ENCODE peak calls at places on chromosomes 6 and 20, in nine cellular contexts. P, I, F, Y, C, Q, G, B and H are unnamed samples.

GRCh38 chr20:58141971-58142842 is 86.2 kb downstream of the ANKRD60 start:
- DNase-seq in P (no peak), I (no peak), F (no peak), Y (no peak), C (no peak), Q (no peak), G (no peak), B (no peak), H (no peak)

GRCh38 chr6:108798672-108799355 is 49.4 kb upstream of the ARMC2 start:
- DNase-seq in P (peak), I (peak), F (no peak), Y (no peak), C (no peak), Q (peak), G (no peak), B (no peak), H (peak)

GRCh38 chr6:159117031-159117430 is 52.2 kb upstream of the FNDC1 start:
- DNase-seq in P (no peak), I (no peak), F (peak), Y (peak), C (no peak), Q (no peak), G (no peak), B (no peak), H (peak)

GRCh38 chr20:51930775-51931174 is 128.5 kb upstream of the SALL4 start:
- DNase-seq in P (no peak), I (peak), F (no peak), Y (peak), C (peak), Q (no peak), G (no peak), B (peak), H (no peak)

GRCh38 chr6:41535766-41536165 is 10.4 kb upstream of the FOXP4 start:
- DNase-seq in P (no peak), I (no peak), F (no peak), Y (no peak), C (no peak), Q (no peak), G (no peak), B (no peak), H (no peak)

GRCh38 chr6:157768304-157768703 is 54.7 kb upstream of the SNX9 start:
- DNase-seq in P (no peak), I (no peak), F (no peak), Y (no peak), C (no peak), Q (no peak), G (no peak), B (no peak), H (no peak)

GRCh38 chr20:57695012-57695411 is 14.8 kb downstream of the PMEPA1 start:
- DNase-seq in P (no peak), I (no peak), F (no peak), Y (no peak), C (no peak), Q (peak), G (no peak), B (peak), H (peak)

GRCh38 chr6:98957440-98957839 is 9.7 kb upstream of the FBXL4 start:
- DNase-seq in P (no peak), I (peak), F (no peak), Y (peak), C (peak), Q (no peak), G (no peak), B (peak), H (no peak)

GRCh38 chr20:36575066-36575743 is 1.8 kb downstream of the TGIF2 start:
- DNase-seq in P (peak), I (peak), F (peak), Y (peak), C (peak), Q (peak), G (peak), B (no peak), H (peak)

GRCh38 chr6:148516116-148517016 is 173.7 kb downstream of the SASH1 start:
- DNase-seq in P (no peak), I (no peak), F (no peak), Y (no peak), C (no peak), Q (no peak), G (no peak), B (no peak), H (no peak)

GRCh38 chr6:156279306-156279969 is 497.7 kb upstream of the ARID1B start:
- DNase-seq in P (no peak), I (peak), F (no peak), Y (no peak), C (no peak), Q (no peak), G (no peak), B (no peak), H (no peak)

GRCh38 chr6:33126101-33126714 is 50.4 kb downstream of the HLA-DPB1 start:
- DNase-seq in P (peak), I (peak), F (peak), Y (peak), C (peak), Q (peak), G (peak), B (peak), H (peak)

GRCh38 chr6:85911067-85911466 is 268.4 kb upstream of the SYNCRIP start:
- DNase-seq in P (no peak), I (no peak), F (no peak), Y (no peak), C (no peak), Q (no peak), G (no peak), B (no peak), H (no peak)

GRCh38 chr6:58198301-58198700 is 880.9 kb downstream of the PRIM2 start:
- DNase-seq in P (no peak), I (no peak), F (no peak), Y (no peak), C (no peak), Q (no peak), G (no peak), B (no peak), H (no peak)

GRCh38 chr6:100464910-100465700 is at the start of gene SIM1:
- DNase-seq in P (peak), I (peak), F (peak), Y (peak), C (no peak), Q (no peak), G (no peak), B (no peak), H (peak)

GRCh38 chr6:55886185-55886836 is 10.9 kb upstream of the BMP5 start:
- DNase-seq in P (no peak), I (peak), F (no peak), Y (peak), C (no peak), Q (no peak), G (no peak), B (peak), H (no peak)

GRCh38 chr6:3805448-3806123 is 43.6 kb upstream of the FAM50B start:
- DNase-seq in P (no peak), I (peak), F (no peak), Y (peak), C (no peak), Q (no peak), G (no peak), B (no peak), H (no peak)

GRCh38 chr6:16758163-16758975 is 2.9 kb downstream of the ATXN1 start:
- DNase-seq in P (no peak), I (no peak), F (no peak), Y (no peak), C (no peak), Q (no peak), G (no peak), B (no peak), H (no peak)

GRCh38 chr6:159693894-159694545 is 979 bp upstream of the SOD2 start:
- DNase-seq in P (no peak), I (peak), F (peak), Y (peak), C (no peak), Q (peak), G (no peak), B (no peak), H (peak)

GRCh38 chr6:14472964-14473363 is 355.4 kb downstream of the CD83 start:
- DNase-seq in P (no peak), I (no peak), F (no peak), Y (peak), C (no peak), Q (no peak), G (no peak), B (no peak), H (no peak)

GRCh38 chr6:129651291-129651691 is 58.7 kb downstream of the ARHGAP18 start:
- DNase-seq in P (no peak), I (peak), F (no peak), Y (no peak), C (no peak), Q (no peak), G (no peak), B (no peak), H (no peak)

GRCh38 chr20:58372836-58373235 is 16.2 kb upstream of the VAPB start:
- DNase-seq in P (no peak), I (no peak), F (no peak), Y (no peak), C (no peak), Q (no peak), G (no peak), B (no peak), H (no peak)

GRCh38 chr6:42454428-42454791 is 2.7 kb upstream of the TRERF1 start:
- DNase-seq in P (peak), I (no peak), F (no peak), Y (no peak), C (no peak), Q (peak), G (no peak), B (no peak), H (peak)

GRCh38 chr20:22579119-22579427 is 5.3 kb downstream of the FOXA2 start:
- DNase-seq in P (no peak), I (no peak), F (no peak), Y (no peak), C (no peak), Q (peak), G (no peak), B (no peak), H (peak)

GRCh38 chr6:53111865-53112264 is 36.8 kb downstream of the GCM1 start:
- DNase-seq in P (no peak), I (no peak), F (no peak), Y (no peak), C (no peak), Q (no peak), G (no peak), B (no peak), H (no peak)

GRCh38 chr20:47355489-47356219 is 845 bp downstream of the ZMYND8 start:
- DNase-seq in P (no peak), I (peak), F (no peak), Y (no peak), C (no peak), Q (no peak), G (no peak), B (no peak), H (no peak)

GRCh38 chr6:21924002-21924401 is 330.5 kb downstream of the SOX4 start:
- DNase-seq in P (no peak), I (no peak), F (no peak), Y (no peak), C (no peak), Q (no peak), G (no peak), B (no peak), H (no peak)

GRCh38 chr6:116543149-116543548 is 2.3 kb downstream of the TRAPPC3L start:
- DNase-seq in P (no peak), I (no peak), F (no peak), Y (no peak), C (no peak), Q (no peak), G (no peak), B (no peak), H (no peak)

GRCh38 chr6:113496157-113496556 is 361.0 kb upstream of the MARCKS start:
- DNase-seq in P (no peak), I (peak), F (no peak), Y (no peak), C (no peak), Q (no peak), G (no peak), B (no peak), H (no peak)

GRCh38 chr6:134676307-134677281 is 273.3 kb downstream of the ALDH8A1 start:
- DNase-seq in P (no peak), I (no peak), F (no peak), Y (peak), C (no peak), Q (peak), G (no peak), B (no peak), H (peak)

GRCh38 chr6:166586424-166587156 is at the start of gene RAMACL:
- DNase-seq in P (no peak), I (no peak), F (peak), Y (no peak), C (peak), Q (peak), G (no peak), B (peak), H (no peak)

GRCh38 chr6:105810105-105810921 is 275.8 kb upstream of the PRDM1 start:
- DNase-seq in P (peak), I (peak), F (peak), Y (peak), C (peak), Q (no peak), G (no peak), B (peak), H (no peak)

GRCh38 chr20:51522207-51522606 is 20.3 kb downstream of the NFATC2 start:
- DNase-seq in P (no peak), I (no peak), F (no peak), Y (no peak), C (no peak), Q (no peak), G (no peak), B (no peak), H (no peak)

GRCh38 chr6:165571721-165572132 is 91.3 kb downstream of the PDE10A start:
- DNase-seq in P (no peak), I (no peak), F (no peak), Y (peak), C (no peak), Q (no peak), G (no peak), B (no peak), H (no peak)

DNA sequence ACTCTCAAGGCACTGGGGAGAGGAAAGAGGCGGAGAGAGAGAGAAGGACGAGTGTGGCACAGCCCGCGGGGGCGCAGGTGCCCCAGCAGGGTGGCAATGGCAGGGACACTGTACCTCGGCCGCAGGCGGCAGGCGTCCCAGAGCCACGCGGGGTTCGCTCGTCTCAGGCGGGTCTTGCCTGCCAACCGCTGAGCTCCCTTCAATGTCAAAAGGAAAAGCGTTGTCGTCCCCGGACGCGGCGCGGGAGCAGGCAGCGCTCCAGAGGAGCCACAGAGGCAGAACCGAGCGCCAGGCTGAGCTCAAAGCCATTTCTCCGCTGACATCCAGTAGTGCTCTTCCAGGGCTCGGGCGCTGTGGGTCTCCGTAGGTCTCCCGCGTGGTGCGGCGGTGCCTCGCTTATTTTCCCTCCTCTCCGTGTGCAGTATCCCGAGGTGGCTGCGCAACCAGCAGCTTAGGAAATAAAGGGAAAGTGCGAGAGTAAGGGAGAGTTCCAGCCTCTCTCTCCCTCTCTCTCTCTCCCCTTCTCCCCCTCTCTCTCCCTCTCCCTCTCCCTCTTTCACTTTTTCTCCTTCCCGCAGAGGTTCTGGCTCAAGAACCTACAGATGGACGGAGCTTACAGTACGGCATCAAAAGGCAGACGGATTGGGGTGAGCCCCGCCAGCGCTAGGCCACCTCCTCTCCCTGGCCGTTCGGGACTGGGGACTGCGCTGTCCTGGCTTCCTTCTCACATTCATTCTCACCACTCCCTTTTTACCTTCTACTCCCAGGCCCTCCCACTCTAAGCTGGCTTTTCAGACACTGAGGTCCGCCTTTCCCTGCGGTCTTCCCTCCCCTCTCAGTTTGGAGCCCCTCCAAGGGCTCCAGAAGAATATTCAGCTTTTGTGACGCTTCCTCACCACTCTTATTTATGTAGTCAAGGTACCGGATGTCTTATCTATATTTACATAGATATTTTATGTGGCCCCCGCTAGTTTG is at the start of gene LAMA4:
- DNase-seq in P (peak), I (peak), F (no peak), Y (peak), C (peak), Q (peak), G (peak), B (no peak), H (peak)
- TF ChIP-seq POLR2A in P (no peak), I (peak), F (peak), Y (peak), C (peak), Q (no peak), G (peak), B (no peak), H (peak)

DNA sequence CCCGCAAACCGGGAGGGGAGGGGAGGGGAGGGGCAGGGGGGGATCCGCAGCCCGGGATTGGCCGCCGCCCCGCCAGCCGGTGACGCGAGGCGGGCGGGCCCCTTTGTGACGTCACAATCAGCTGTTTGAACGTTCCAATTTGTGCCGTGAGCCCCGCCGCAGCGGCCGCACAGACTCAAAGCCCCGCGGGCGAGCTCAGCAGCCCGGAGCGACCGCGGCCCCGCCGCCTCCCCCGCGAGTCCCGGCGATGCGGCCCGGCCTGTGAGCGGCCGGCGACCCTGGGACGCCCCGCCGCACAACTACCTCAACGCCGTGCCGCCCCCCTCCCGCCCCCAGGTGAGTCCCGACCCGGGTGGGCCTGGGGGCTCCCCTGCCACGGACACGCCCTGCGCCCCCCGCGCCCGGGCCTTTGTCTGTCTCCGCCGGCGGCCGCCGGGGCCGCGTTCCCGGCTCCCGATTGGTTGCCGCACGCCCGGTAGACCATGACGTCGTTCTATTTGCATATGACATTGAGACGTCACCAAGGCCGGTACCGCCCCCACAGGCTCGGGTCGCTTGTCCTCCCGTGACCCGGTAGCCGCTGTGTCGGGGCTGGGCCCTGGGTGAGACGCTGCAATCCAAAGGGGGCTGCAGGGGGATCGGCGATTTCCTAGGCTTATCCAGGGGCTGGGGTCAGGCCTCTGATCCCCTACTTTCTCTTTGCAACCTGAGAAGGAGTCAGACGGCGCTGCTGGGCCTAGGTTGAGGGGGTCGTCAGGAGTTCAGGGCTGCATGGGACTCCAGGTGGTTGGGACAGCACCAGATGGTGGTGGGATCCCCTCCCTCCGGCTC is at the start of gene TP53INP2:
- DNase-seq in P (peak), I (peak), F (peak), Y (peak), C (peak), Q (peak), G (peak), B (peak), H (peak)
- TF ChIP-seq POLR2A in P (peak), I (peak), F (peak), Y (peak), C (peak), Q (no peak), G (peak), B (peak), H (peak)

GRCh38 chr20:1997483-1998192 is 3.8 kb upstream of the PDYN start:
- DNase-seq in P (no peak), I (no peak), F (no peak), Y (no peak), C (no peak), Q (no peak), G (no peak), B (no peak), H (no peak)

GRCh38 chr20:1994627-1995026 is 769 bp upstream of the PDYN start:
- DNase-seq in P (no peak), I (no peak), F (no peak), Y (no peak), C (no peak), Q (no peak), G (no peak), B (no peak), H (no peak)

GRCh38 chr20:1995531-1996310 is 1.9 kb upstream of the PDYN start:
- DNase-seq in P (no peak), I (no peak), F (no peak), Y (no peak), C (no peak), Q (no peak), G (no peak), B (no peak), H (no peak)

GRCh38 chr20:1992359-1992758 is 1.5 kb downstream of the PDYN start:
- DNase-seq in P (no peak), I (no peak), F (no peak), Y (no peak), C (no peak), Q (no peak), G (no peak), B (no peak), H (no peak)

DNA sequence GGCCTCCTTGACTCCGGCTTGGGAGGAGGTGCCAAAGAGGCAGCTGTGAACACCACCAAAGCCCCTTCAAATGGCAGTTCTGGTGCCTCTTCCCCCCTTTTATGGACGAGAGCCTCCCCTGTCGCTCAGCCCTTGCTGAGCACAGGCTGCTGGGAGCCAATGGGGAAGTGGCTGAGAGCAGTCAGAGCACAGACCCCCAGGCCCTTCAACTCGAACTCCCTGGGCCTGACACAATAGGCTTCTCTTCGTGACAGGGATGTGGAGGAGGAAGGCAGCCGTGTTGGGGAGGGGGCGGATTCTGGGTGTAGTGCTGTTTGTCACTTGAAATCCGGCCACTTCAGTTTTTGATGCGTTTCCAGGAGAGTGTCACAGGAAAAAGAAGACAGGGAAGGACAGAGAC is at the start of gene PDYN:
- DNase-seq in P (no peak), I (no peak), F (no peak), Y (no peak), C (no peak), Q (no peak), G (no peak), B (no peak), H (no peak)
- TF ChIP-seq POLR2A in P (no peak), I (no peak), F (no peak), Y (no peak), C (no peak), Q (no peak), G (no peak), B (no peak), H (no peak)

DNA sequence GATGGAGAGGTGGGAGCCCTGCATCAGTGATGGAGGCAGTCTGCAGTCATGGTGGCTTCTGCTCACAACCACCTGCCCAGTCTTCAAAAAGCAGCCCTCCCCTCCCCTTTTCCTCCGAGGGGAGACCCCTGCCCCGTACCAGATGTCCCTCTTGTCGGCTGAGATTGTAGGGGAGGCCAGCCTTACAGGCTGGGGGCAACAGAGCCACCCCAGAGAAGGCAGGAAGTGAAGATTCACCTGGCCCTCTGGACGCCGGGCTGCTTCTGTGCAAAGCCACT is 4.5 kb downstream of the TNFRSF6B start:
- DNase-seq in P (no peak), I (no peak), F (no peak), Y (no peak), C (no peak), Q (no peak), G (no peak), B (no peak), H (no peak)
- TF ChIP-seq POLR2A in P (no peak), I (no peak), F (no peak), Y (no peak), C (no peak), Q (no peak), G (no peak), B (no peak), H (no peak)

GRCh38 chr6:124961784-124962611 is at the start of gene RNF217:
- DNase-seq in P (peak), I (peak), F (peak), Y (peak), C (peak), Q (peak), G (peak), B (no peak), H (peak)
- TF ChIP-seq POLR2A in P (no peak), I (no peak), F (peak), Y (peak), C (peak), Q (no peak), G (peak), B (peak), H (peak)

GRCh38 chr20:3318226-3318884 is 79.4 kb upstream of the SLC4A11 start:
- DNase-seq in P (no peak), I (no peak), F (no peak), Y (peak), C (no peak), Q (no peak), G (no peak), B (no peak), H (no peak)
- TF ChIP-seq POLR2A in P (no peak), I (no peak), F (no peak), Y (no peak), C (no peak), Q (no peak), G (no peak), B (no peak), H (no peak)